ENCODE peak calls at places on chromosomes 7 and 10, in five cellular contexts. R is tibial artery, W is HuH-7, I is EH, D is glutamatergic neuron. C is an unnamed sample.
A peak's percentile ranks its signal among the peaks of the same experiment; 100 is the strongest.

GRCh38 chr10:123377883-123378282 is 223.7 kb downstream of the BUB3 start:
- DNase-seq in W (peak; percentile 23), I (no peak), R (no peak), D (no peak), C (no peak)

GRCh38 chr10:22479419-22479818 is 134.1 kb downstream of the SPAG6 start:
- DNase-seq in I (peak; percentile 5), W (peak; percentile 34), R (no peak), D (peak; percentile 30), C (peak; percentile 13)

GRCh38 chr10:62011558-62011957 is 110.1 kb downstream of the ARID5B start:
- DNase-seq in D (no peak), W (no peak), I (no peak), R (no peak), C (no peak)

GRCh38 chr7:43302211-43302711 is 189.8 kb downstream of the HECW1 start:
- DNase-seq in I (peak; percentile 29), W (peak; percentile 17), R (no peak), D (no peak), C (no peak)

GRCh38 chr10:4054651-4055435 is 269.8 kb upstream of the KLF6 start:
- DNase-seq in R (no peak), W (no peak), D (no peak), I (no peak), C (no peak)

GRCh38 chr10:130658687-130659290 is 522.6 kb downstream of the GLRX3 start:
- DNase-seq in D (no peak), I (no peak), W (no peak), R (no peak), C (no peak)

GRCh38 chr7:28958235-28958945 is at the start of gene TRIL:
- DNase-seq in W (no peak), D (peak; percentile 66), R (peak; percentile 74), I (peak; percentile 59), C (no peak)

GRCh38 chr7:127635659-127636285 is 16.2 kb upstream of the SND1 start:
- DNase-seq in D (no peak), W (no peak), I (no peak), R (no peak), C (no peak)

GRCh38 chr10:129730993-129731325 is 233.1 kb downstream of the EBF3 start:
- DNase-seq in W (no peak), D (no peak), R (no peak), I (no peak), C (no peak)

C was measured in K562.